ENCODE peak calls at places on chromosomes 16 and 17, in four cellular contexts. B, F, P and K are unnamed samples. For H3K4me1, the result is how much of the 10 kb centered on the place peaks cover.

GRCh38 chr16:2518823-2519710 is 1.1 kb upstream of the AMDHD2 start:
- DNase-seq in B (no peak), F (peak), P (peak), K (peak)

GRCh38 chr17:2815781-2816185 is 19.5 kb downstream of the RAP1GAP2 start:
- DNase-seq in B (no peak), F (no peak), P (no peak), K (no peak)

GRCh38 chr16:7246578-7246977 is 86.1 kb upstream of the RBFOX1 start:
- DNase-seq in B (no peak), F (no peak), P (no peak), K (no peak)

GRCh38 chr16:69378760-69379159 is 7.0 kb downstream of the TERF2 start:
- DNase-seq in B (no peak), F (no peak), P (no peak), K (no peak)

GRCh38 chr16:46748775-46749705 is 896 bp upstream of the MYLK3 start:
- DNase-seq in B (no peak), F (no peak), P (no peak), K (peak)

GRCh38 chr17:55285340-55286301 is 20.9 kb downstream of the HLF start:
- DNase-seq in B (peak), F (peak), P (peak), K (peak)

GRCh38 chr17:53217311-53217710 is 605.4 kb upstream of the KIF2B start:
- DNase-seq in B (no peak), F (no peak), P (no peak), K (no peak)

GRCh38 chr17:79038545-79039135 is 14.7 kb downstream of the C1QTNF1 start:
- DNase-seq in B (no peak), F (peak), P (peak), K (peak)

GRCh38 chr16:64292953-64293352 is 828.9 kb downstream of the CDH11 start:
- DNase-seq in B (no peak), F (no peak), P (no peak), K (no peak)

GRCh38 chr16:17277981-17278381 is 192.8 kb downstream of the XYLT1 start:
- DNase-seq in B (peak), F (peak), P (no peak), K (no peak)

GRCh38 chr16:89320717-89321501 is 103.4 kb downstream of the ZNF778 start:
- DNase-seq in B (no peak), F (peak), P (no peak), K (no peak)
- H3K4me1 ChIP-seq in B (half or more), F (half or more), P (half or more), K (half or more)

DNA sequence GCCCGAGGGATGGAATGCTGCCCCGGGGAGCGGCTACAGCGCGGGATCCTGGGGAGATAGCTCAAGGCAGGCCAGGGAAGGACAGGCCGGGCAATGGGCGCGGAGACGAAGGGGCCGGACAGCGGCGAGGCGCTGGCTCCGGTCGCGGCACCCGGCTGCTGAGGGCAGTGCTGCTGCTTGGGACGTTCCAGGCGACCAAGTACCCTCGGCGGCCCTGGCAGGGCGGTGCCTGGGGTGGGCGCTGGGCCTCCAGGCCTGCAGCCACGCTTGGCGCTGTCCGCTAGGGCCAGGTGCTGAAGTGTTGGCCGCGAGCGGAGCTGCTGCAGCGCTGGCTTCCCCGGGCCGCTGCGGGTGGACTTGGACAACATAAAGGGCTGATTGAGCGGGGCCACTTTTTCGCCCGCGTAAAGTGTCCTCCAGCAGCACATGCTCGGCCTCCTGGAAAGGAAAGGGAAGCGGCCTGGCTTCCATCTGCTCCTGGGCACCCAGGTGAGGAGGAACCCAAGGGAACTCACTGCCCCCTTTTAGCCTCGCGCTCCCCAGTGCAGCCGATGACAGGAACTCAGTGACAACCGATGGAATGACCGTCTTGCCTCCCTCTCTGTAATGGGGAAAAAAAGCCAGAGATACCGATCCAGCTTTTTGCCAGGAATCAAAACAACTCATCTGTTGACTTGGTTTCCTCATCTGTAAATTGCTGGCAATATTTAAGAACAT is 23.7 kb downstream of the CLEC3A start:
- DNase-seq in B (peak), F (peak), P (no peak), K (no peak)
- TF ChIP-seq POLR2AphosphoS5 in B (no peak), F (no peak), P (no peak), K (no peak)

DNA sequence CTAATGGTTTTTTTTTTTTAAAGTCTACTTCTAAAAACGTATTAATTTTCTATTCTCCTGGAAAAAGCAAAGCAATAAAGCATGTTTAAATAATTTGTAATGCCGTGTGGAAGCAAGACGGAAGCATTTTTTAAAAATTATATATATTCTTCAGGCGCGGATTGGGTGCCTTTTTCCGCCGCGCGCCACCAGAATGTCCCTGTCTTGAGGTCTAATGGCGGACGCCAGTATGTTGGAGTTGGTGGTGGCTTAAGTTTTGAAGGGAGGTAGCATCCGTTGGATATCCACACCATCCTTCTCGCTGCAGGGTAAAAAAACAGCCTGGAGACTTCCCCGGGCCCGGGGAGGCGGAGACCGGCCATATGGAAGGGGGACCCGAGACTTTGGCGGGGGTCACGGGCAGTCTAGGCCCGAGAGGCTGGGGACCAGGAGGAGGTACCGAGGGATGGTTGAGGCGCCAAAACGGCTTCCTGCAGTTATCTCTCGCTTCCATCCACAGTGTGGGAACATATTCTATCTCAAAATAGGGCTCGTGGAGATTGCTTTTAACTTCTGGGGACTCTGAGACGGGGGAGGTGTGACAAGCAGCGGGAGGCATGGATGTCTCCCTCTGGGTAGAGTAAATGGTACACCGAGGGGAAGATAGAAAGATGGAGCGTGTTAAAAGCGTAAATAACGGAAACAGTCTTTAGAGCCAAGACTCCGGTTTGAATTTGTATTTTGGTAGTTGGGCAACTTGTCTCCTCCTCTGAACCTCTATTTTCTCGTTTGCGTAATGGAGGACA is at the start of gene SF3B3:
- DNase-seq in B (peak), F (peak), P (peak), K (peak)
- TF ChIP-seq EP300 in B (peak), F (no peak), P (no peak), K (no peak)

DNA sequence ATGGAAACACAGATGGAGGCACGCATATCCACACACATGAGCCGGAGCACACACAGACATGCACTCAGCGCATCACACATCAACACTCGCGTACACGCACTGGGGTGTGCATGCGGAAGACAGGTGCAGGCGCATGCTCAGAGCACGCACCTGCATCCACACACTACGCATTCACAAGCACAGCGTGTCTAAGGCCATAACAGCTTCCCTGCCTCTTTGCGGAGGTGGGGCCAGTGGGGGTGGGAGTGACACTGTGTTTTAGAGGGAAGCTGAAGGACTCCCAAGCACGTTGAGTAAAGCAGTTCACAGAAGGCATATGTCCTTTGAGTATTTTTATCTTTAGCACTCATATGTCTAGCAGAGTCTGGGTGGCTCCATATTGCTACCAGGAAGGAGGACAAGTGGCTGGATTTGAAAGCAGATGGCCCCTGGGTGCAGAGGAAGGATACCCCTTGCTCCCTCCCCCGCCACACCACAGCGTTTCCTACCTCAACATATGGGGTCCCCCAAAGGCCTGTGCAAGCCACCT is 68.6 kb upstream of the TOB1 start:
- DNase-seq in B (no peak), F (no peak), P (no peak), K (no peak)
- H3K4me1 ChIP-seq in B (half or more), F (under half), P (under half), K (under half)

GRCh38 chr16:74232831-74233465 is 63.7 kb upstream of the PSMD7 start:
- DNase-seq in B (no peak), F (no peak), P (no peak), K (no peak)
- TF ChIP-seq POLR2AphosphoS5 in B (no peak), F (no peak), P (no peak), K (no peak)

GRCh38 chr16:50708373-50709060 is 15.1 kb downstream of the NOD2 start:
- DNase-seq in B (no peak), F (peak), P (no peak), K (no peak)

GRCh38 chr16:50706250-50706649 is 12.8 kb downstream of the NOD2 start:
- DNase-seq in B (no peak), F (no peak), P (no peak), K (no peak)

GRCh38 chr16:50704245-50704644 is 10.8 kb downstream of the NOD2 start:
- DNase-seq in B (no peak), F (no peak), P (no peak), K (no peak)

GRCh38 chr16:50702725-50703124 is 9.3 kb downstream of the NOD2 start:
- DNase-seq in B (no peak), F (peak), P (no peak), K (no peak)

DNA sequence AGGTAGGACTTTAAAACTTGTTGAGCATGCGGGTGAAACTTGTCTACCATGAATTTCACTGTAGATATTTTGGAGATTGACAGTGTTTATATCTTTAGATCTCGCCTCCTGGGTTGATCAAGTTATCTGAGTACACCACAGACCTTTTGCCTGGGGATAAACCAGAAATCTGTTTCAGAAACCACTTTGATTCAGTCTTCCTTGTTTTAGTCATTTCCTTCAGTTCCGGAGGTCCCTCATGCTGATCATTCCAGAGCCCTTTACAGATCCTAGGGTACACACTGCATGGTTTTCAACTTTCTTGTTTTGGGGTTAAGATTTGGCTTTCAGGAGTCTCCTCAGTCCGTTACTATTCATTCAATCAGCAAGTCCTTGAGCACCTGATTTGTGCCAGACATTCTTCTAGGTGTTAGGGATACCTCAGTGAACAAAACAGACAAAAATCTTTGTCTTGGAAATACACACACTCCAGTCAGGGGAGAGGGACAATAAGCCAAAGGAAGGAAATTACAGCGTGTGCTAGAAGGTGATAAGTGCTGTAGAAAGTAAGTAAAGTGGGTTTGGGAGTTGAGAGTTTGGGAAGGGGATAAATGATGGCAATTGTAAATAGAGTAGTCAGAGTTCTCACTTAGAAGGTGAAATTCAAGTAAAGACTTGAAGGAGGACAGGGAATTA is 12.2 kb downstream of the NOD2 start:
- DNase-seq in B (no peak), F (no peak), P (no peak), K (no peak)
- TF ChIP-seq EP300 in B (no peak), F (no peak), P (no peak), K (no peak)